ENCODE peak calls at places on chromosomes 16 and 17, in five cellular contexts. Q is hippocampal formation, P is NCI-H1436, J is fibroblast of lung, W is HCT116. O is an unnamed sample.

GRCh38 chr16:73026754-73027654 is 20.9 kb downstream of the ZFHX3 start:
- DNase-seq in Q (no peak), P (no peak), J (no peak), W (no peak), O (no peak)

GRCh38 chr16:77943770-77944169 is 78.6 kb upstream of the CLEC3A start:
- DNase-seq in Q (no peak), P (peak), J (no peak), W (no peak), O (no peak)

GRCh38 chr16:89417352-89417751 is 73.0 kb downstream of the ANKRD11 start:
- DNase-seq in Q (no peak), P (no peak), J (no peak), W (no peak), O (no peak)

GRCh38 chr16:57692636-57693035 is 2.0 kb upstream of the DRC7 start:
- DNase-seq in Q (no peak), P (no peak), J (no peak), W (no peak), O (no peak)

GRCh38 chr17:48441231-48441711 is 11.3 kb upstream of the SKAP1 start:
- DNase-seq in Q (no peak), P (no peak), J (peak), W (no peak), O (no peak)

GRCh38 chr17:3838206-3838605 is 7.8 kb downstream of the NCBP3 start:
- DNase-seq in Q (no peak), P (no peak), J (no peak), W (peak), O (no peak)

GRCh38 chr17:49210158-49211029 is at the start of the genes ABI3 and GNGT2:
- DNase-seq in Q (peak), P (peak), J (peak), W (no peak), O (no peak)

GRCh38 chr17:79707441-79707850 is 23.3 kb upstream of the ENPP7 start:
- DNase-seq in Q (no peak), P (no peak), J (no peak), W (no peak), O (no peak)

GRCh38 chr17:42107597-42108576 is 4.6 kb downstream of the DHX58 start:
- DNase-seq in Q (no peak), P (no peak), J (peak), W (peak), O (peak)

GRCh38 chr17:43043306-43043705 is 18.3 kb downstream of the RND2 start:
- DNase-seq in Q (no peak), P (no peak), J (peak), W (no peak), O (no peak)